ENCODE peak calls at places on chromosomes 4 and X, in four cellular contexts. A is K562, G is GM12878, I is IMR-90. F is an unnamed sample.

GRCh38 chrX:116317409-116317808 is 119.0 kb upstream of the SLC6A14 start:
- DNase-seq in G (no peak), I (no peak), A (no peak), F (no peak)

GRCh38 chrX:47166126-47166525 is 21.1 kb downstream of the RBM10 start:
- DNase-seq in A (no peak), G (no peak), I (peak; percentile 32), F (no peak)

GRCh38 chr4:25100710-25101109 is 59.5 kb downstream of the SEPSECS start:
- DNase-seq in A (no peak), I (no peak), G (no peak), F (no peak)

GRCh38 chr4:10344824-10345223 is 112.4 kb downstream of the ZNF518B start:
- DNase-seq in A (no peak), I (no peak), G (no peak), F (no peak)

GRCh38 chr4:42750831-42751230 is 93.9 kb upstream of the ATP8A1 start:
- DNase-seq in G (no peak), I (no peak), A (no peak), F (no peak)

GRCh38 chrX:39398215-39398972 is 597.1 kb downstream of the MID1IP1 start:
- DNase-seq in G (no peak), A (no peak), I (no peak), F (no peak)

GRCh38 chr4:75327804-75328512 is 186.2 kb downstream of the RCHY1 start:
- DNase-seq in G (no peak), A (no peak), I (no peak), F (no peak)

GRCh38 chr4:8005814-8006215 is 66.2 kb upstream of the AFAP1 start:
- DNase-seq in I (no peak), A (no peak), G (no peak), F (no peak)

GRCh38 chr4:112130903-112131302 is 14.4 kb upstream of the FAM241A start:
- DNase-seq in G (no peak), I (no peak), A (no peak), F (no peak)

GRCh38 chrX:33138677-33139249 is 72.6 kb downstream of the DMD start:
- DNase-seq in A (no peak), I (no peak), G (no peak), F (no peak)

GRCh38 chrX:78327370-78328048 is at the start of gene CYSLTR1:
- DNase-seq in G (no peak), I (no peak), A (no peak), F (no peak)

GRCh38 chr4:146369446-146369845 is 152.3 kb downstream of the SLC10A7 start:
- DNase-seq in I (no peak), G (no peak), A (no peak), F (no peak)

GRCh38 chr4:844752-845232 is 18.9 kb upstream of the CPLX1 start:
- DNase-seq in G (no peak), A (no peak), I (no peak), F (no peak)

GRCh38 chrX:45329217-45329616 is 128.5 kb upstream of the DIPK2B start:
- DNase-seq in A (no peak), I (no peak), G (no peak), F (no peak)

GRCh38 chrX:119230850-119231249 is 5.2 kb upstream of the PGRMC1 start:
- DNase-seq in G (no peak), A (no peak), I (no peak), F (no peak)

DNA sequence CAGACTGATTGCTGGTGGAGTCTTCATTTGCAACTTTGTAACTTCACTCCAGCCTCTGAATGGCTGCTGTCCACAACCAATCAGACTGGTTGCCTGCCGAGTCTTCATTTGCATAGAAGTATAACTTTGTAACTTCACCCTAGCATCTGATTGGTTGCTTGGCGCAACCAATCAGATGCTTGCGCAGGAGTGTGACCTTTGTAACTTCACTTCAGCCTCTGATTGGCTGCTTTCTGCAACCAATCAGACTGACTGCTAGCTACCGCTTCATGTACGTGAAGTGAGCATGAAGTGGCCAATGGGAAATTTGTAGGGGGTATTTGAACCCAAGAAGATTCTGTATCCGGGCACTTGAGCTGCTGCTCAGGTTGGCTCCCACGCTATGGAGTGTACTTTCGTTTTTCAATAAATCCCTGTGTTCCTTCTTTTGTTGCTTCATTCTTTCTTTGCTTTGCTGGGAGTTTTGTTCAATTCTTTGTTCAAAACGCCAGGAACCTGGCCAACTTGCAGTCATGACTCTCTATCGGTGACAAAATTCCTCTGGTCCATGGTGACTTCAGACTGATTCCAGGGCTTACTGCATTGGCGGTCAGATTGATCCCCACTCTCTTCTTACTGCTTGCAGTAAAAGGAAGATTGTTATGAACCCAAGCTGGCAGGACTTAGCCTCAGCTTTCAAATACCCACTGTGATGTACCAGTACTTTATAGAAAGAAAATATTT is 46.4 kb upstream of the FGG start:
- DNase-seq in A (no peak), I (no peak), G (no peak), F (no peak)
- TF ChIP-seq CHD1 in A (no peak), I (no peak), G (no peak), F (no peak)

GRCh38 chr4:2843909-2844584 is 403 bp downstream of the ADD1 start:
- DNase-seq in I (peak; percentile 24), G (no peak), A (no peak), F (no peak)
- TF ChIP-seq USF2 in I (no peak), G (no peak), A (no peak), F (no peak)

GRCh38 chr4:183588169-183588675 is 70.8 kb downstream of the RWDD4 start:
- DNase-seq in I (peak; percentile 51), A (no peak), G (no peak), F (no peak)
- TF ChIP-seq CHD1 in I (no peak), A (no peak), G (no peak), F (no peak)

GRCh38 chr4:2154215-2154614 is 87.7 kb downstream of the HAUS3 start:
- DNase-seq in A (no peak), G (no peak), I (no peak), F (no peak)
- TF ChIP-seq USF2 in A (no peak), G (no peak), I (no peak), F (no peak)

GRCh38 chr4:41505161-41505653 is 32.8 kb upstream of the LIMCH1 start:
- DNase-seq in G (no peak), I (no peak), A (no peak), F (no peak)
- TF ChIP-seq CHD1 in G (no peak), I (no peak), A (no peak), F (no peak)

GRCh38 chr4:141304346-141304745 is 83.7 kb downstream of the ZNF330 start:
- DNase-seq in I (no peak), A (no peak), G (no peak), F (no peak)
- TF ChIP-seq USF2 in I (no peak), A (no peak), G (no peak), F (no peak)

DNA sequence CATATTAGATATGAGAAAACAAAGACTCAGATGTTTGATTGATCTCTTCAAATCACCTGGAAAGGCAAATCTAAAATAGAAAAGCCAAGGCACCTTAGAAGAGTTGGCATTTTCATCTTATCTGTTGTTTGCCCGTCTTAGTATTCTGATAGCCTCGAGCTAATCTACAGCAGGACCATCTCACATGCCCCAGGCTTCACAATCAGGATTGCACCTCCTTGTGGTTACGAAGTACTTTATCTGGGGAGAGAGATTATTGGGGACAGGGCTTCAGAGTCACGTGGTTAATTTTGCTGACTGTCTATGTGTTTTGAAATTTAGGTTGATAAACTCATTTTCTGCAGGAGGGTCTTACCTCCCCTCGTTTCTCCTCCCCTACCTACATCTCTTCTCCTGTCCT is 313.1 kb upstream of the ANXA10 start:
- DNase-seq in A (no peak), G (no peak), I (no peak), F (no peak)
- TF ChIP-seq CHD1 in A (no peak), G (no peak), I (no peak), F (no peak)

F was measured in H1.